ENCODE peak calls at places on chromosome 15, in nine cellular contexts. One of them, this sample, is unnamed.

GRCh38 chr15:31131853-31132375 is 30.4 kb upstream of the TRPM1 start:
- DNase-seq in DND-41: no peak
- DNase-seq in thoracic aorta: no peak
- DNase-seq in stomach: no peak
- DNase-seq in mammary epithelial cell: no peak
- DNase-seq in transverse colon: no peak
- DNase-seq in Peyer's patch: no peak
- DNase-seq in CD8-positive, alpha-beta T cell: no peak
- DNase-seq in ovary: no peak
- DNase-seq in this sample: no peak

GRCh38 chr15:51403072-51403878 is 61.8 kb downstream of the GLDN start:
- DNase-seq in DND-41: no peak
- DNase-seq in thoracic aorta: no peak
- DNase-seq in stomach: no peak
- DNase-seq in mammary epithelial cell: peak; percentile 21
- DNase-seq in transverse colon: no peak
- DNase-seq in Peyer's patch: no peak
- DNase-seq in CD8-positive, alpha-beta T cell: no peak
- DNase-seq in ovary: no peak
- DNase-seq in this sample: no peak

GRCh38 chr15:51505251-51505650 is 117.3 kb downstream of the DMXL2 start:
- DNase-seq in DND-41: no peak
- DNase-seq in thoracic aorta: no peak
- DNase-seq in stomach: no peak
- DNase-seq in mammary epithelial cell: no peak
- DNase-seq in transverse colon: no peak
- DNase-seq in Peyer's patch: no peak
- DNase-seq in CD8-positive, alpha-beta T cell: no peak
- DNase-seq in ovary: no peak
- DNase-seq in this sample: no peak

GRCh38 chr15:61033319-61033718 is 195.8 kb downstream of the RORA start:
- DNase-seq in DND-41: no peak
- DNase-seq in thoracic aorta: no peak
- DNase-seq in stomach: no peak
- DNase-seq in mammary epithelial cell: no peak
- DNase-seq in transverse colon: no peak
- DNase-seq in Peyer's patch: no peak
- DNase-seq in CD8-positive, alpha-beta T cell: no peak
- DNase-seq in ovary: no peak
- DNase-seq in this sample: no peak

GRCh38 chr15:48925714-48926223 is 38.0 kb downstream of the SHC4 start:
- DNase-seq in DND-41: no peak
- DNase-seq in thoracic aorta: no peak
- DNase-seq in stomach: no peak
- DNase-seq in mammary epithelial cell: peak; percentile 97
- DNase-seq in transverse colon: no peak
- DNase-seq in Peyer's patch: no peak
- DNase-seq in CD8-positive, alpha-beta T cell: no peak
- DNase-seq in ovary: no peak
- DNase-seq in this sample: no peak

GRCh38 chr15:62787401-62787800 is 255.1 kb upstream of the TPM1 start:
- DNase-seq in DND-41: no peak
- DNase-seq in thoracic aorta: no peak
- DNase-seq in stomach: no peak
- DNase-seq in mammary epithelial cell: no peak
- DNase-seq in transverse colon: no peak
- DNase-seq in Peyer's patch: no peak
- DNase-seq in CD8-positive, alpha-beta T cell: no peak
- DNase-seq in ovary: no peak
- DNase-seq in this sample: no peak

GRCh38 chr15:30984542-30984941 is 6.9 kb downstream of the MTMR10 start:
- DNase-seq in DND-41: no peak
- DNase-seq in thoracic aorta: no peak
- DNase-seq in stomach: no peak
- DNase-seq in mammary epithelial cell: no peak
- DNase-seq in transverse colon: no peak
- DNase-seq in Peyer's patch: no peak
- DNase-seq in CD8-positive, alpha-beta T cell: no peak
- DNase-seq in ovary: no peak
- DNase-seq in this sample: no peak

GRCh38 chr15:40721716-40722115 is 26.7 kb downstream of the RAD51 start:
- DNase-seq in DND-41: no peak
- DNase-seq in thoracic aorta: no peak
- DNase-seq in stomach: no peak
- DNase-seq in mammary epithelial cell: no peak
- DNase-seq in transverse colon: no peak
- DNase-seq in Peyer's patch: no peak
- DNase-seq in CD8-positive, alpha-beta T cell: no peak
- DNase-seq in ovary: no peak
- DNase-seq in this sample: no peak

GRCh38 chr15:51312754-51313390 is 25.5 kb downstream of the CYP19A1 start:
- DNase-seq in DND-41: no peak
- DNase-seq in thoracic aorta: no peak
- DNase-seq in stomach: no peak
- DNase-seq in mammary epithelial cell: peak; percentile 70
- DNase-seq in transverse colon: no peak
- DNase-seq in Peyer's patch: no peak
- DNase-seq in CD8-positive, alpha-beta T cell: no peak
- DNase-seq in ovary: no peak
- DNase-seq in this sample: no peak

GRCh38 chr15:96339662-96340347 is 9.3 kb downstream of the NR2F2 start:
- DNase-seq in DND-41: no peak
- DNase-seq in thoracic aorta: no peak
- DNase-seq in stomach: no peak
- DNase-seq in mammary epithelial cell: no peak
- DNase-seq in transverse colon: no peak
- DNase-seq in Peyer's patch: no peak
- DNase-seq in CD8-positive, alpha-beta T cell: no peak
- DNase-seq in ovary: no peak
- DNase-seq in this sample: no peak
- H3K4me1 ChIP-seq in DND-41: no peaks in the 10 kb centered on the region
- H3K4me1 ChIP-seq in thoracic aorta: no peaks in the 10 kb centered on the region
- H3K4me1 ChIP-seq in stomach: peaks cover 35% of the 10 kb centered on the region
- H3K4me1 ChIP-seq in mammary epithelial cell: peaks cover 38% of the 10 kb centered on the region
- H3K4me1 ChIP-seq in transverse colon: peaks cover 21% of the 10 kb centered on the region
- H3K4me1 ChIP-seq in Peyer's patch: no peaks in the 10 kb centered on the region
- H3K4me1 ChIP-seq in CD8-positive, alpha-beta T cell: no peaks in the 10 kb centered on the region
- H3K4me1 ChIP-seq in ovary: peaks cover 2% of the 10 kb centered on the region
- H3K4me1 ChIP-seq in this sample: no peaks in the 10 kb centered on the region

GRCh38 chr15:78129098-78130011 is 1.9 kb downstream of the CIB2 start:
- DNase-seq in DND-41: no peak
- DNase-seq in thoracic aorta: no peak
- DNase-seq in stomach: no peak
- DNase-seq in mammary epithelial cell: no peak
- DNase-seq in transverse colon: no peak
- DNase-seq in Peyer's patch: peak; percentile 73
- DNase-seq in CD8-positive, alpha-beta T cell: no peak
- DNase-seq in ovary: peak; percentile 30
- DNase-seq in this sample: no peak
- H3K4me1 ChIP-seq in DND-41: peaks cover 15% of the 10 kb centered on the region
- H3K4me1 ChIP-seq in thoracic aorta: peaks cover 9% of the 10 kb centered on the region
- H3K4me1 ChIP-seq in stomach: peaks cover 28% of the 10 kb centered on the region
- H3K4me1 ChIP-seq in mammary epithelial cell: peaks cover 21% of the 10 kb centered on the region
- H3K4me1 ChIP-seq in transverse colon: peaks cover 8% of the 10 kb centered on the region
- H3K4me1 ChIP-seq in Peyer's patch: no peaks in the 10 kb centered on the region
- H3K4me1 ChIP-seq in CD8-positive, alpha-beta T cell: peaks cover 15% of the 10 kb centered on the region
- H3K4me1 ChIP-seq in ovary: no peaks in the 10 kb centered on the region
- H3K4me1 ChIP-seq in this sample: peaks cover 11% of the 10 kb centered on the region

GRCh38 chr15:98874773-98875172 is 132.8 kb downstream of the PGPEP1L start:
- DNase-seq in DND-41: no peak
- DNase-seq in thoracic aorta: no peak
- DNase-seq in stomach: no peak
- DNase-seq in mammary epithelial cell: peak; percentile 71
- DNase-seq in transverse colon: no peak
- DNase-seq in Peyer's patch: no peak
- DNase-seq in CD8-positive, alpha-beta T cell: no peak
- DNase-seq in ovary: no peak
- DNase-seq in this sample: no peak
- H3K4me1 ChIP-seq in DND-41: no peaks in the 10 kb centered on the region
- H3K4me1 ChIP-seq in thoracic aorta: peaks cover 64% of the 10 kb centered on the region
- H3K4me1 ChIP-seq in stomach: peaks cover 60% of the 10 kb centered on the region
- H3K4me1 ChIP-seq in mammary epithelial cell: peaks cover 41% of the 10 kb centered on the region
- H3K4me1 ChIP-seq in transverse colon: peaks cover 8% of the 10 kb centered on the region
- H3K4me1 ChIP-seq in Peyer's patch: no peaks in the 10 kb centered on the region
- H3K4me1 ChIP-seq in CD8-positive, alpha-beta T cell: peaks cover 18% of the 10 kb centered on the region
- H3K4me1 ChIP-seq in ovary: peaks cover 23% of the 10 kb centered on the region
- H3K4me1 ChIP-seq in this sample: no peaks in the 10 kb centered on the region

GRCh38 chr15:83653288-83653638 is 660 bp upstream of the ADAMTSL3 start:
- DNase-seq in DND-41: no peak
- DNase-seq in thoracic aorta: peak; percentile 29
- DNase-seq in stomach: no peak
- DNase-seq in mammary epithelial cell: no peak
- DNase-seq in transverse colon: no peak
- DNase-seq in Peyer's patch: no peak
- DNase-seq in CD8-positive, alpha-beta T cell: no peak
- DNase-seq in ovary: peak; percentile 32
- DNase-seq in this sample: no peak

GRCh38 chr15:83654379-83655236 is 685 bp downstream of the ADAMTSL3 start:
- DNase-seq in DND-41: no peak
- DNase-seq in thoracic aorta: no peak
- DNase-seq in stomach: peak; percentile 28
- DNase-seq in mammary epithelial cell: no peak
- DNase-seq in transverse colon: no peak
- DNase-seq in Peyer's patch: no peak
- DNase-seq in CD8-positive, alpha-beta T cell: no peak
- DNase-seq in ovary: peak; percentile 35
- DNase-seq in this sample: no peak

GRCh38 chr15:83655237-83655616 is 1.3 kb downstream of the ADAMTSL3 start:
- DNase-seq in DND-41: no peak
- DNase-seq in thoracic aorta: no peak
- DNase-seq in stomach: no peak
- DNase-seq in mammary epithelial cell: no peak
- DNase-seq in transverse colon: no peak
- DNase-seq in Peyer's patch: no peak
- DNase-seq in CD8-positive, alpha-beta T cell: no peak
- DNase-seq in ovary: no peak
- DNase-seq in this sample: no peak

GRCh38 chr15:83652606-83653204 is 1.2 kb upstream of the ADAMTSL3 start:
- DNase-seq in DND-41: no peak
- DNase-seq in thoracic aorta: no peak
- DNase-seq in stomach: no peak
- DNase-seq in mammary epithelial cell: no peak
- DNase-seq in transverse colon: no peak
- DNase-seq in Peyer's patch: no peak
- DNase-seq in CD8-positive, alpha-beta T cell: no peak
- DNase-seq in ovary: no peak
- DNase-seq in this sample: no peak

GRCh38 chr15:83653639-83654378 is at the start of gene ADAMTSL3:
- DNase-seq in DND-41: no peak
- DNase-seq in thoracic aorta: peak; percentile 21
- DNase-seq in stomach: peak; percentile 81
- DNase-seq in mammary epithelial cell: peak; percentile 48
- DNase-seq in transverse colon: peak; percentile 66
- DNase-seq in Peyer's patch: no peak
- DNase-seq in CD8-positive, alpha-beta T cell: no peak
- DNase-seq in ovary: peak; percentile 78
- DNase-seq in this sample: no peak
- H3K4me1 ChIP-seq in DND-41: no peaks in the 10 kb centered on the region
- H3K4me1 ChIP-seq in thoracic aorta: peaks cover 14% of the 10 kb centered on the region
- H3K4me1 ChIP-seq in stomach: peaks cover 58% of the 10 kb centered on the region
- H3K4me1 ChIP-seq in mammary epithelial cell: peaks cover 7% of the 10 kb centered on the region
- H3K4me1 ChIP-seq in transverse colon: no peaks in the 10 kb centered on the region
- H3K4me1 ChIP-seq in Peyer's patch: no peaks in the 10 kb centered on the region
- H3K4me1 ChIP-seq in CD8-positive, alpha-beta T cell: no peaks in the 10 kb centered on the region
- H3K4me1 ChIP-seq in ovary: peaks cover 2% of the 10 kb centered on the region
- H3K4me1 ChIP-seq in this sample: no peaks in the 10 kb centered on the region

DNA sequence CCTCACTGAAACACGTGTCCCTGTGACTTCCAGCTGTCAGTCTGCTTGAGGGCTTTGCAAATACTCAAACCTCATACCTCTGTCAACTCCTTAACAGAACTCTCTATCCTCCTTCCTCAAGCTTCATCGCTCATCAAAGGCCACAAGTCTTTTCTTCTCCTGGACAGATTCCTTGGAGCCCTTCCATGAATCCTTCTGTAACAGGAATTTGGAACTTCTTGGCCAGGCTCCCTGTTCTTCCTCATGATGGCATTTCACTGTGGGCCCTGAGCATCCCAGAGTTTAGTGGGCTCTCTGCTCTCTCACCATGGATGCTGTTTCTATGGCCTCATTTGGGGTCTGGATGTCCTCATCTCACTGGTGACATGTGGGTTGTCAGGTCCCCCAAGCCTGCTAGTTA is 105.0 kb upstream of the TLE3 start:
- DNase-seq in DND-41: no peak
- DNase-seq in thoracic aorta: no peak
- DNase-seq in stomach: no peak
- DNase-seq in mammary epithelial cell: no peak
- DNase-seq in transverse colon: no peak
- DNase-seq in Peyer's patch: no peak
- DNase-seq in CD8-positive, alpha-beta T cell: no peak
- DNase-seq in ovary: no peak
- DNase-seq in this sample: no peak
- H3K4me1 ChIP-seq in DND-41: no peaks in the 10 kb centered on the region
- H3K4me1 ChIP-seq in thoracic aorta: no peaks in the 10 kb centered on the region
- H3K4me1 ChIP-seq in stomach: peaks cover 8% of the 10 kb centered on the region
- H3K4me1 ChIP-seq in mammary epithelial cell: peaks cover 5% of the 10 kb centered on the region
- H3K4me1 ChIP-seq in transverse colon: no peaks in the 10 kb centered on the region
- H3K4me1 ChIP-seq in Peyer's patch: no peaks in the 10 kb centered on the region
- H3K4me1 ChIP-seq in CD8-positive, alpha-beta T cell: no peaks in the 10 kb centered on the region
- H3K4me1 ChIP-seq in ovary: no peaks in the 10 kb centered on the region
- H3K4me1 ChIP-seq in this sample: no peaks in the 10 kb centered on the region

GRCh38 chr15:58775402-58775801 is 4.3 kb downstream of the MINDY2 start:
- DNase-seq in DND-41: no peak
- DNase-seq in thoracic aorta: no peak
- DNase-seq in stomach: no peak
- DNase-seq in mammary epithelial cell: no peak
- DNase-seq in transverse colon: no peak
- DNase-seq in Peyer's patch: no peak
- DNase-seq in CD8-positive, alpha-beta T cell: no peak
- DNase-seq in ovary: no peak
- DNase-seq in this sample: no peak

GRCh38 chr15:58771621-58772235 is 626 bp downstream of the MINDY2 start:
- DNase-seq in DND-41: peak; percentile 42
- DNase-seq in thoracic aorta: no peak
- DNase-seq in stomach: peak; percentile 56
- DNase-seq in mammary epithelial cell: peak; percentile 36
- DNase-seq in transverse colon: peak; percentile 54
- DNase-seq in Peyer's patch: peak; percentile 67
- DNase-seq in CD8-positive, alpha-beta T cell: no peak
- DNase-seq in ovary: no peak
- DNase-seq in this sample: no peak

GRCh38 chr15:58770857-58771620 is at the start of gene MINDY2:
- DNase-seq in DND-41: peak; percentile 94
- DNase-seq in thoracic aorta: peak; percentile 88
- DNase-seq in stomach: peak; percentile 99
- DNase-seq in mammary epithelial cell: peak; percentile 99
- DNase-seq in transverse colon: peak; percentile 98
- DNase-seq in Peyer's patch: peak; percentile 99
- DNase-seq in CD8-positive, alpha-beta T cell: peak; percentile 91
- DNase-seq in ovary: peak; percentile 99
- DNase-seq in this sample: peak; percentile 87

GRCh38 chr15:58770519-58770856 is 614 bp upstream of the MINDY2 start:
- DNase-seq in DND-41: no peak
- DNase-seq in thoracic aorta: no peak
- DNase-seq in stomach: no peak
- DNase-seq in mammary epithelial cell: no peak
- DNase-seq in transverse colon: peak; percentile 16
- DNase-seq in Peyer's patch: no peak
- DNase-seq in CD8-positive, alpha-beta T cell: no peak
- DNase-seq in ovary: no peak
- DNase-seq in this sample: no peak

GRCh38 chr15:58773024-58773423 is 1.9 kb downstream of the MINDY2 start:
- DNase-seq in DND-41: no peak
- DNase-seq in thoracic aorta: no peak
- DNase-seq in stomach: no peak
- DNase-seq in mammary epithelial cell: no peak
- DNase-seq in transverse colon: no peak
- DNase-seq in Peyer's patch: no peak
- DNase-seq in CD8-positive, alpha-beta T cell: no peak
- DNase-seq in ovary: no peak
- DNase-seq in this sample: no peak
- H3K4me1 ChIP-seq in DND-41: peaks cover 43% of the 10 kb centered on the region
- H3K4me1 ChIP-seq in thoracic aorta: peaks cover 25% of the 10 kb centered on the region
- H3K4me1 ChIP-seq in stomach: peaks cover 62% of the 10 kb centered on the region
- H3K4me1 ChIP-seq in mammary epithelial cell: peaks cover 14% of the 10 kb centered on the region
- H3K4me1 ChIP-seq in transverse colon: peaks cover 20% of the 10 kb centered on the region
- H3K4me1 ChIP-seq in Peyer's patch: no peaks in the 10 kb centered on the region
- H3K4me1 ChIP-seq in CD8-positive, alpha-beta T cell: peaks cover 38% of the 10 kb centered on the region
- H3K4me1 ChIP-seq in ovary: peaks cover 9% of the 10 kb centered on the region
- H3K4me1 ChIP-seq in this sample: peaks cover 13% of the 10 kb centered on the region

This sample was measured in effector memory CD4-positive, alpha-beta T cell.